ENCODE peak calls at places on chromosome 1, in six cellular contexts. C is T-helper 1 cell, J is kidney glomerular epithelial cell, W is H4, L is SK-N-SH, X is amygdala. Q is an unnamed sample.

GRCh38 chr1:66981679-66982078 is 56.9 kb downstream of the MIER1 start:
- DNase-seq in C (peak; percentile 22), J (no peak), W (no peak), L (no peak), X (peak; percentile 45), Q (peak; percentile 18)

GRCh38 chr1:165612062-165612461 is 19.0 kb upstream of the MGST3 start:
- DNase-seq in C (no peak), J (peak; percentile 81), W (no peak), L (no peak), X (no peak), Q (no peak)

GRCh38 chr1:2294033-2294640 is 66.0 kb downstream of the SKI start:
- DNase-seq in C (no peak), J (no peak), W (no peak), L (no peak), X (no peak), Q (peak; percentile 35)

GRCh38 chr1:99544328-99544727 is 101.6 kb upstream of the PALMD start:
- DNase-seq in C (no peak), J (peak; percentile 37), W (no peak), L (no peak), X (no peak), Q (peak; percentile 79)

GRCh38 chr1:228033376-228033775 is 26.6 kb downstream of the WNT3A start:
- DNase-seq in C (no peak), J (no peak), W (no peak), L (no peak), X (no peak), Q (no peak)

GRCh38 chr1:30728340-30728739 is 5.0 kb upstream of the MATN1 start:
- DNase-seq in C (no peak), J (no peak), W (no peak), L (no peak), X (no peak), Q (no peak)

GRCh38 chr1:162734047-162734446 is 56.5 kb upstream of the HSD17B7 start:
- DNase-seq in C (no peak), J (no peak), W (no peak), L (no peak), X (no peak), Q (no peak)

GRCh38 chr1:72837781-72838180 is 555.4 kb upstream of the NEGR1 start:
- DNase-seq in C (no peak), J (no peak), W (peak; percentile 22), L (no peak), X (no peak), Q (no peak)

GRCh38 chr1:59360170-59360569 is 63.3 kb downstream of the FGGY start:
- DNase-seq in C (no peak), J (peak; percentile 49), W (peak; percentile 25), L (no peak), X (no peak), Q (peak; percentile 79)

GRCh38 chr1:111270781-111271463 is 19.7 kb upstream of the CHIA start:
- DNase-seq in C (no peak), J (no peak), W (no peak), L (peak; percentile 18), X (no peak), Q (no peak)

GRCh38 chr1:14794136-14794768 is 195.8 kb downstream of the KAZN start:
- DNase-seq in C (no peak), J (no peak), W (no peak), L (no peak), X (no peak), Q (no peak)

GRCh38 chr1:53627031-53627430 is 111.9 kb downstream of the GLIS1 start:
- DNase-seq in C (no peak), J (no peak), W (no peak), L (peak; percentile 74), X (no peak), Q (no peak)